ENCODE peak calls at places on chromosomes 16 and 17, in four cellular contexts. One of them, this sample, is unnamed.
A peak's percentile ranks its signal among the peaks of the same experiment; 100 is the strongest.

GRCh38 chr17:74417178-74418045 is 14.5 kb upstream of the GPRC5C start:
- DNase-seq in dorsolateral prefrontal cortex: no peak
- DNase-seq in mucosa of descending colon: no peak
- DNase-seq in adrenal gland: no peak
- DNase-seq in this sample: no peak

GRCh38 chr17:1186923-1187771 is 7.4 kb upstream of the ABR start:
- DNase-seq in dorsolateral prefrontal cortex: peak; percentile 82
- DNase-seq in mucosa of descending colon: peak; percentile 87
- DNase-seq in adrenal gland: peak; percentile 89
- DNase-seq in this sample: peak; percentile 69

GRCh38 chr16:84751947-84752346 is 52.1 kb downstream of the USP10 start:
- DNase-seq in dorsolateral prefrontal cortex: no peak
- DNase-seq in mucosa of descending colon: no peak
- DNase-seq in adrenal gland: no peak
- DNase-seq in this sample: no peak

GRCh38 chr17:75364078-75364477 is 41.4 kb downstream of the GRB2 start:
- DNase-seq in dorsolateral prefrontal cortex: no peak
- DNase-seq in mucosa of descending colon: no peak
- DNase-seq in adrenal gland: no peak
- DNase-seq in this sample: no peak

GRCh38 chr16:84138824-84139627 is 6.0 kb downstream of the HSDL1 start:
- DNase-seq in dorsolateral prefrontal cortex: no peak
- DNase-seq in mucosa of descending colon: no peak
- DNase-seq in adrenal gland: peak; percentile 54
- DNase-seq in this sample: no peak

GRCh38 chr17:49046912-49047311 is 49.7 kb downstream of the IGF2BP1 start:
- DNase-seq in dorsolateral prefrontal cortex: no peak
- DNase-seq in mucosa of descending colon: no peak
- DNase-seq in adrenal gland: no peak
- DNase-seq in this sample: no peak

GRCh38 chr17:859461-860195 is 77.5 kb downstream of the MRM3 start:
- DNase-seq in dorsolateral prefrontal cortex: no peak
- DNase-seq in mucosa of descending colon: no peak
- DNase-seq in adrenal gland: no peak
- DNase-seq in this sample: no peak

GRCh38 chr16:77297996-77298637 is 98.9 kb downstream of the SYCE1L start:
- DNase-seq in dorsolateral prefrontal cortex: no peak
- DNase-seq in mucosa of descending colon: no peak
- DNase-seq in adrenal gland: no peak
- DNase-seq in this sample: no peak

GRCh38 chr17:21817791-21818364 is 125.6 kb downstream of the KCNJ18 start:
- DNase-seq in dorsolateral prefrontal cortex: no peak
- DNase-seq in mucosa of descending colon: no peak
- DNase-seq in adrenal gland: no peak
- DNase-seq in this sample: no peak

GRCh38 chr16:63714876-63715275 is 1407.0 kb downstream of the CDH11 start:
- DNase-seq in dorsolateral prefrontal cortex: no peak
- DNase-seq in mucosa of descending colon: no peak
- DNase-seq in adrenal gland: no peak
- DNase-seq in this sample: no peak

GRCh38 chr16:11711662-11712061 is 31.0 kb downstream of the TXNDC11 start:
- DNase-seq in dorsolateral prefrontal cortex: no peak
- DNase-seq in mucosa of descending colon: no peak
- DNase-seq in adrenal gland: no peak
- DNase-seq in this sample: no peak

GRCh38 chr17:59848778-59849177 is 44.0 kb downstream of the TUBD1 start:
- DNase-seq in dorsolateral prefrontal cortex: no peak
- DNase-seq in mucosa of descending colon: peak; percentile 86
- DNase-seq in adrenal gland: peak; percentile 48
- DNase-seq in this sample: no peak

GRCh38 chr16:76157629-76158028 is 119.6 kb upstream of the CNTNAP4 start:
- DNase-seq in dorsolateral prefrontal cortex: no peak
- DNase-seq in mucosa of descending colon: no peak
- DNase-seq in adrenal gland: no peak
- DNase-seq in this sample: no peak

GRCh38 chr17:73783382-73783766 is 139.1 kb upstream of the SDK2 start:
- DNase-seq in dorsolateral prefrontal cortex: no peak
- DNase-seq in mucosa of descending colon: no peak
- DNase-seq in adrenal gland: no peak
- DNase-seq in this sample: no peak

GRCh38 chr16:9527976-9528375 is 436.5 kb downstream of the HAPSTR1 start:
- DNase-seq in dorsolateral prefrontal cortex: no peak
- DNase-seq in mucosa of descending colon: no peak
- DNase-seq in adrenal gland: no peak
- DNase-seq in this sample: no peak

GRCh38 chr17:32995416-32995815 is 3.8 kb downstream of the SPACA3 start:
- DNase-seq in dorsolateral prefrontal cortex: no peak
- DNase-seq in mucosa of descending colon: no peak
- DNase-seq in adrenal gland: no peak
- DNase-seq in this sample: no peak

GRCh38 chr16:11152205-11152604 is 103.8 kb downstream of the SOCS1 start:
- DNase-seq in dorsolateral prefrontal cortex: peak; percentile 60
- DNase-seq in mucosa of descending colon: no peak
- DNase-seq in adrenal gland: no peak
- DNase-seq in this sample: no peak

GRCh38 chr16:89268987-89269735 is 51.7 kb downstream of the ZNF778 start:
- DNase-seq in dorsolateral prefrontal cortex: no peak
- DNase-seq in mucosa of descending colon: peak; percentile 37
- DNase-seq in adrenal gland: peak; percentile 85
- DNase-seq in this sample: no peak

GRCh38 chr17:39981207-39982068 is 831 bp downstream of the PSMD3 start:
- DNase-seq in dorsolateral prefrontal cortex: no peak
- DNase-seq in mucosa of descending colon: no peak
- DNase-seq in adrenal gland: no peak
- DNase-seq in this sample: no peak

GRCh38 chr16:48555597-48555996 is 54.4 kb downstream of the N4BP1 start:
- DNase-seq in dorsolateral prefrontal cortex: no peak
- DNase-seq in mucosa of descending colon: no peak
- DNase-seq in adrenal gland: no peak
- DNase-seq in this sample: no peak

GRCh38 chr16:12412890-12413289 is 390.8 kb downstream of the CPPED1 start:
- DNase-seq in dorsolateral prefrontal cortex: no peak
- DNase-seq in mucosa of descending colon: no peak
- DNase-seq in adrenal gland: no peak
- DNase-seq in this sample: no peak

GRCh38 chr16:83095926-83096692 is 469.3 kb downstream of the CDH13 start:
- DNase-seq in dorsolateral prefrontal cortex: no peak
- DNase-seq in mucosa of descending colon: no peak
- DNase-seq in adrenal gland: no peak
- DNase-seq in this sample: no peak

GRCh38 chr17:69460963-69461922 is 46.7 kb downstream of the MAP2K6 start:
- DNase-seq in dorsolateral prefrontal cortex: no peak
- DNase-seq in mucosa of descending colon: no peak
- DNase-seq in adrenal gland: no peak
- DNase-seq in this sample: no peak

GRCh38 chr16:66135838-66136237 is 230.7 kb upstream of the CDH5 start:
- DNase-seq in dorsolateral prefrontal cortex: no peak
- DNase-seq in mucosa of descending colon: no peak
- DNase-seq in adrenal gland: no peak
- DNase-seq in this sample: no peak
- TF ChIP-seq CTCF in dorsolateral prefrontal cortex: no peak
- TF ChIP-seq CTCF in mucosa of descending colon: no peak
- TF ChIP-seq CTCF in adrenal gland: no peak
- TF ChIP-seq CTCF in this sample: no peak

GRCh38 chr17:28944343-28944742 is 7.0 kb downstream of the PHF12 start:
- DNase-seq in dorsolateral prefrontal cortex: no peak
- DNase-seq in mucosa of descending colon: no peak
- DNase-seq in adrenal gland: no peak
- DNase-seq in this sample: no peak
- H3K4me3 ChIP-seq in dorsolateral prefrontal cortex: no peak overlapping the region
- H3K4me3 ChIP-seq in mucosa of descending colon: no peak overlapping the region
- H3K4me3 ChIP-seq in adrenal gland: no peak overlapping the region
- H3K4me3 ChIP-seq in this sample: no peak overlapping the region

DNA sequence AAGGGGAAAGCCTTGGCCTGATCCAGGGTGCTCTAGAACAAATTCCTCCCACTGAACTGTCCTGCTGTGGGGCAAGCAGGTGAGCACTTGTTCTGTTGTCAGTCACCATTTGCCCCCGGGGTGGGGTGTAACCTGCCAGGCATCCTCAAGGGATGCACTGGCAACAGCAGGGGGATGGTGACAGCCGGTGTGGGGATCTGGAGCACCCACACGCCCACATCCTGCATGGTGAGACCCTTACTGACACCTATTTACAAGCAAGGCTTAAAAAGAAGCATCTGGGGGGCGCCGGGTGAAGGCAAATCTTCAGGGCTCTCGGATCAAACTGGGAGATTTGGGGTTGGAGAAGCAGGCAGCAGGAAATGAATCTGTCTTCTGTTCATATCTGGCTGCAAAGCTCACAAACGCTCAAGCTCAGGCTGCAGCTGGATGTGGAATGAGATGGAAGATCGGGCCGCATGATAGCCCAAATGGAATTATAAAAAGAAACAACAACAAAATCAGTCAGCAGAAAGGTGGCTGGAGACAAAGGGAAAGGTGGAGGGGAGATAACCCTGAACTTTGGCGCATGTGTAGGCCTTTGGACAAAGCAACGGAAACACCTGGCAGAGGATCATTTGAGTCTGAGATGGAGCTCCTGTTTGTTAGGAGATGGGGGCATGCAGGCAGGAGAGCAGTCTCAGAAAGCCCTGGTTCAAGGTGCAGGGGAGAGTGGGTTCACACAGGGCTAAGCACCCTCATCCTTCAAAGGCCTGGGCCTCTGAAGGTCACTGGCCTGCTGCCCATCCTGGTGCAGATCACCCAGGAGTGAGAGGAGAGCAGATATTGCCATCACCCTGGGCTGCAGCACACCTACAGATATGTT is 20.9 kb upstream of the NUP93 start:
- DNase-seq in dorsolateral prefrontal cortex: no peak
- DNase-seq in mucosa of descending colon: no peak
- DNase-seq in adrenal gland: no peak
- DNase-seq in this sample: no peak
- TF ChIP-seq CTCF in dorsolateral prefrontal cortex: no peak
- TF ChIP-seq CTCF in mucosa of descending colon: no peak
- TF ChIP-seq CTCF in adrenal gland: no peak
- TF ChIP-seq CTCF in this sample: no peak

DNA sequence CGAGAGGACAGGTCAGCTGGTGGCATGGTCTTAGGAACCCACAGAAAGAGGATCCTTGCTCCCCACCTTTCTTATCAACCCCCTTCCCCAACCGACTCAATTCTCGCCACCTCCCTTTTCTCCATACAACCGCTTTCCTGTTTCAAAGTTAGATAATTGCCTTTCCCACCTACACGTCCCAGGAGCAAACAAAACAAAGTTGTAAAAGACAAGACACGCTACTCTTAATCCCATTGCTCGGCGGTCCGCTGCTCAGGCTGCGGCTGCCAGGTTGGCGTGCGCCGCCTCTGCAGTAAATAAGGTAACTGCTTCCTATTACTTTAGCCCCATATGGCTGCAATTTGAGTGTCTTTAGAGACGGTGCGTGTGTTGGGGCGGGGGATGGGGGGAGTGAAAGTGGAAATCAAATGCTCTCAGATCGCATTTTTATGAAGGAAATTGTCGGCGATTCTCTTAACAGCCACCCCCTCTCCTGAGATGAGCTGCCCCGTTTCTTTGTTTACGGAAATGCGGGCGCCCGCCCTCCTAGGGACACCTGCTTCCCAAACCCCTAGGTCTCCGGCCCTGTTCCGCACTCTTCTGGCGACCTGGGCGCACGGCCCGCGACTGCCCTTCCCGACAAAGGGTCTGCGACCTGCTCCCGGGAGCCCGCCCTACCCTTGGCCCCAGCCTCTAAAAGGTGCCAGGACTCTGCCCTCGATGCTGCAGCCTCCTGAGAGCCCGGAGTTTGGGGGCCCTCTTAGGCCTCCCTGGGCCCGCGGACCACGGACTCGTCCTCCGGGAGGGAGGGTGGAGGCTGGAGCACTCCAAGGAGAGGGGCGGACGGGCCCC is 3.7 kb upstream of the CBX8 start:
- DNase-seq in dorsolateral prefrontal cortex: no peak
- DNase-seq in mucosa of descending colon: no peak
- DNase-seq in adrenal gland: no peak
- DNase-seq in this sample: no peak
- H3K4me3 ChIP-seq in dorsolateral prefrontal cortex: no peak overlapping the region
- H3K4me3 ChIP-seq in mucosa of descending colon: no peak overlapping the region
- H3K4me3 ChIP-seq in adrenal gland: no peak overlapping the region
- H3K4me3 ChIP-seq in this sample: no peak overlapping the region

GRCh38 chr17:77146882-77147281 is 6.1 kb downstream of the SEC14L1 start:
- DNase-seq in dorsolateral prefrontal cortex: no peak
- DNase-seq in mucosa of descending colon: peak; percentile 80
- DNase-seq in adrenal gland: peak; percentile 61
- DNase-seq in this sample: no peak
- TF ChIP-seq CTCF in dorsolateral prefrontal cortex: no peak
- TF ChIP-seq CTCF in mucosa of descending colon: peak; percentile 11
- TF ChIP-seq CTCF in adrenal gland: no peak
- TF ChIP-seq CTCF in this sample: peak; percentile 36

DNA sequence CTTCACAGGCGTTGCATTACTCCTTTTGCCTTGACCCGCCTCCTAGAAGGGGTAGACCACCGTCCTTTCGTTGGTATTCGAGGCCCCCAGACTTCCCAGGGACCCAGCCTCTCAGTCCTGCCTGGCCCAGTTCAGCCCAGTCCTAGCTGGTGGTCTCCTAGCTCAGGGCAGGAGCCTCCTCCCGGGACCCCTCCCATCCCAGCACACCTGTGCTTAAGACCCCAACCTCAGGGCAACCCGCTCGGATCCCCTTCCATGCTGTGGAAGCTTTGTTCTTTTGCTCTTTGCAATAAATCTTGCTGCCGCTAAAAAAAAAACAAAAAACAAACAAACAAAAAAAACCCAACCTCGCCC is 842 bp downstream of the PYDC1 start:
- DNase-seq in dorsolateral prefrontal cortex: no peak
- DNase-seq in mucosa of descending colon: no peak
- DNase-seq in adrenal gland: no peak
- DNase-seq in this sample: no peak
- H3K4me3 ChIP-seq in dorsolateral prefrontal cortex: peak overlapping the region; percentile 62
- H3K4me3 ChIP-seq in mucosa of descending colon: no peak overlapping the region
- H3K4me3 ChIP-seq in adrenal gland: no peak overlapping the region
- H3K4me3 ChIP-seq in this sample: no peak overlapping the region